ENCODE peak calls at places on chromosomes 3 and 15, in seven cellular contexts. G is IMR-90, T is gastrocnemius medialis, U is heart left ventricle, W is K562, L is body of pancreas, O is HCT116. S is an unnamed sample.

GRCh38 chr15:40937762-40938529 is 8.8 kb downstream of the DLL4 start:
- ATAC-seq in G (no peak), T (peak), U (no peak), W (no peak), L (no peak), O (peak), S (no peak)

GRCh38 chr3:124133366-124133940 is 141.5 kb upstream of the ROPN1 start:
- ATAC-seq in G (no peak), T (no peak), U (peak), W (no peak), L (no peak), O (no peak), S (no peak)

GRCh38 chr3:38253704-38254103 is 11.9 kb upstream of the SLC22A13 start:
- ATAC-seq in G (no peak), T (no peak), U (no peak), W (no peak), L (no peak), O (no peak), S (no peak)

GRCh38 chr3:101077361-101078011 is 84.3 kb upstream of the ABI3BP start:
- ATAC-seq in G (no peak), T (no peak), U (no peak), W (no peak), L (no peak), O (no peak), S (no peak)

GRCh38 chr3:133987933-133988484 is 41.7 kb downstream of the SLCO2A1 start:
- ATAC-seq in G (no peak), T (no peak), U (no peak), W (no peak), L (no peak), O (no peak), S (no peak)

GRCh38 chr3:87267953-87268645 is 8.3 kb downstream of the POU1F1 start:
- ATAC-seq in G (no peak), T (no peak), U (no peak), W (no peak), L (peak), O (no peak), S (no peak)

GRCh38 chr3:179954226-179954870 is 82.4 kb downstream of the PEX5L start:
- ATAC-seq in G (no peak), T (no peak), U (no peak), W (no peak), L (no peak), O (no peak), S (no peak)

GRCh38 chr15:93973287-93973686 is 258.1 kb upstream of the MCTP2 start:
- ATAC-seq in G (no peak), T (peak), U (peak), W (no peak), L (no peak), O (no peak), S (peak)

GRCh38 chr3:177948716-177949422 is 587.4 kb upstream of the KCNMB2 start:
- ATAC-seq in G (no peak), T (no peak), U (no peak), W (no peak), L (no peak), O (no peak), S (no peak)

GRCh38 chr3:146177986-146178385 is 17.0 kb upstream of the PLOD2 start:
- ATAC-seq in G (no peak), T (no peak), U (no peak), W (no peak), L (no peak), O (no peak), S (no peak)

GRCh38 chr3:169421182-169421581 is 242.3 kb downstream of the MECOM start:
- ATAC-seq in G (no peak), T (no peak), U (no peak), W (no peak), L (no peak), O (no peak), S (no peak)

GRCh38 chr3:153089620-153090019 is 72.4 kb upstream of the RAP2B start:
- ATAC-seq in G (no peak), T (no peak), U (no peak), W (no peak), L (no peak), O (no peak), S (no peak)

GRCh38 chr3:39219702-39220101 is 27.3 kb upstream of the XIRP1 start:
- ATAC-seq in G (no peak), T (no peak), U (no peak), W (no peak), L (no peak), O (no peak), S (no peak)

GRCh38 chr3:45088543-45088942 is 57.6 kb downstream of the CDCP1 start:
- ATAC-seq in G (no peak), T (no peak), U (no peak), W (no peak), L (peak), O (no peak), S (no peak)

GRCh38 chr3:152629363-152630122 is 205.4 kb upstream of the P2RY1 start:
- ATAC-seq in G (no peak), T (no peak), U (no peak), W (no peak), L (no peak), O (no peak), S (no peak)

GRCh38 chr3:15667484-15667883 is 65.9 kb downstream of the BTD start:
- ATAC-seq in G (no peak), T (no peak), U (no peak), W (no peak), L (no peak), O (no peak), S (no peak)

GRCh38 chr15:89666858-89667705 is 11.8 kb upstream of the KIF7 start:
- ATAC-seq in G (no peak), T (no peak), U (no peak), W (no peak), L (no peak), O (no peak), S (no peak)

GRCh38 chr15:83372434-83372873 is 74.7 kb upstream of the SH3GL3 start:
- ATAC-seq in G (no peak), T (no peak), U (peak), W (no peak), L (no peak), O (no peak), S (no peak)

GRCh38 chr15:49046113-49046883 is at the start of gene SECISBP2L:
- ATAC-seq in G (peak), T (peak), U (peak), W (peak), L (peak), O (peak), S (peak)
- TF ChIP-seq POLR2A in G (peak), T (peak), U (no peak), W (peak), L (peak), O (peak), S (peak)

GRCh38 chr15:64523240-64523639 is 62.9 kb downstream of the ZNF609 start:
- ATAC-seq in G (no peak), T (no peak), U (no peak), W (no peak), L (no peak), O (no peak), S (no peak)
- H3K27ac ChIP-seq in G (no peak), T (no peak), U (no peak), W (no peak), L (no peak), O (no peak), S (no peak)

GRCh38 chr15:51283026-51283425 is 55.4 kb downstream of the CYP19A1 start:
- ATAC-seq in G (no peak), T (no peak), U (no peak), W (no peak), L (no peak), O (no peak), S (no peak)
- TF ChIP-seq CTCF in G (no peak), T (no peak), U (no peak), W (no peak), L (no peak), O (no peak), S (no peak)

DNA sequence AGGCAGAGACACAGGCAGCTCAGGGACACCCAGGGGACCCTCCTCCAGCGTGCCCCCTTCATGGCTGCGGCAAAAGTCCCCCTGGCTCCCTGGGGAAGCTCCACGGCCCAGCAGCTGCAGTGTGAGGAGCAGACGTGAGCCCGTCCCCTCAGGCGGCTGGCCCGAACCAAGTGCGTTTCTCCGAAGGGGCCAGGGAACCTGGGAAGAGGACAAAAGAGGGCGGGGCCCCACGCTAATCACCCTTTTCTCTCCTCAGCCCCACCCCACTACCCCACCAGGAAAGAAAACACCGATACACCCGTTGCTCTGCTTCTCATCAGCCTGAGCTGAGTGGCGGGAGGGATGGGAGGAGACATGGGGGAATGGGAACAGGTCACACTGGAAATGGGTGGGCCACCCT is at the start of gene MUC4:
- ATAC-seq in G (no peak), T (no peak), U (no peak), W (peak), L (no peak), O (no peak), S (no peak)
- TF ChIP-seq POLR2A in G (no peak), T (no peak), U (no peak), W (no peak), L (no peak), O (no peak), S (no peak)

GRCh38 chr3:158109295-158109803 is 540 bp upstream of the RSRC1 start:
- ATAC-seq in G (no peak), T (peak), U (no peak), W (no peak), L (no peak), O (no peak), S (no peak)

GRCh38 chr3:158108596-158108995 is 1.3 kb upstream of the RSRC1 start:
- ATAC-seq in G (no peak), T (no peak), U (no peak), W (no peak), L (no peak), O (no peak), S (no peak)

GRCh38 chr3:158106773-158107461 is 697 bp upstream of the SHOX2 start:
- ATAC-seq in G (no peak), T (no peak), U (no peak), W (no peak), L (no peak), O (no peak), S (no peak)

GRCh38 chr3:158105710-158106438 is at the start of gene SHOX2:
- ATAC-seq in G (peak), T (no peak), U (no peak), W (peak), L (no peak), O (peak), S (peak)

DNA sequence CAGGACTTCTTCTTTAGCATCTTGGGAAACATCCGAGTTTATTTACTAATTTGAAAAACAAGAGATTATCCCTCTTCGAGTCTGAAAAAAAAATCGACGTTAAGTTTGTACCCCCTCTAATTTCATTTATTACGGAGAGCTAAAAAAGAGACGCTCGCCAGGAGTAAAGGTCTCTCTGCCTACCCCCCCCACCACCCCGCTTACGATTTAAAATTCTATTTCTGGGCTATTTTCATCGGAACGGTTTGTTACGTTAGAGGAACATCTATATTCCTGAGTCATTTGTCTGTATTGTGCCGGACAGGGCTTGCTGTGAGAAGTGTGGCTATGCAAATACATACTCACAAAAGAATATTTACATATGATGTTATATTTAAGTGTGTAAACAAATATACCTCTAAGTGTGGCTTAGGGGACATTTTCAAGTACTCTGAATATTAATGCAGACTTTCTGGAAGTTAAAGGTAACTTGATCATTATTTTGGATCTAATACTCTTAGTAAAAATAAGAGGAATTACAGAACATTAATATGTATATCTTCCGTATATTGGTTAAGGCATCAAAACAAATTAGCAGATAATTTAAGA is 1.4 kb upstream of the SHOX2 start:
- ATAC-seq in G (no peak), T (no peak), U (no peak), W (no peak), L (no peak), O (no peak), S (no peak)
- H3K27ac ChIP-seq in G (no peak), T (no peak), U (no peak), W (no peak), L (no peak), O (no peak), S (no peak)

GRCh38 chr15:26261413-26261812 is 398.3 kb upstream of the ATP10A start:
- ATAC-seq in G (no peak), T (no peak), U (peak), W (no peak), L (no peak), O (no peak), S (peak)

GRCh38 chr15:26261966-26262365 is 398.8 kb upstream of the ATP10A start:
- ATAC-seq in G (no peak), T (no peak), U (peak), W (no peak), L (no peak), O (no peak), S (no peak)

DNA sequence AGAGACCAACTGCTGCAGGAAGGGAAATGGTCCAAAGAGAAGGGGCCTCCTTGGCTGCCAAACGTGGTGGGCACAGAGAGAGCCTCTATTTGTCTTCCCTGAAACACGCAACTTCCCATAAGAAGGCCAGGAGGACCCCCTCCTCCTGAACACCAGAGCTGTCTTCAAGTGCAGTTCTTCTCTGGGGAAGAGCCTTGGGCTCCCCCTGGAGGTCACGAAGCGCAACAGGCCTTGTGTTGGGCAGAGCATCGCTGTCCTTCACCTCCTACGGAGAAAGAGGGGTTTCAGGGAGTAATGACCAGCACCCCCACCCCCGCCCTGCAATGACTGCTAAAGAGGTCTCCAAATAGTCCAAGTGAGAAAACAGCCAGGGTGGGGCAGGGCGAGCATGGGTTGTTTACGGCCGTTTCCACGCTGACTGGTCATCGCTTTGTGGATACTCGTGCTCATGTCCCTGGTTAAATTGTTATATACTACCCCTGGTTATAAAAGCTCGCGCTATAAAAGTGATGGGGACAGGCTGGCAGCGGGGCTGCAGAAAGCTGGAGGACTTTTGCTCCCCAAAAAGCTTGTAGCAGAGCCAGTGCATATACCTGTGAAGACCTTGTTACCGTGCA is 397.5 kb upstream of the ATP10A start:
- ATAC-seq in G (peak), T (no peak), U (no peak), W (peak), L (no peak), O (no peak), S (peak)
- TF ChIP-seq CTCF in G (peak), T (peak), U (peak), W (peak), L (peak), O (peak), S (peak)

DNA sequence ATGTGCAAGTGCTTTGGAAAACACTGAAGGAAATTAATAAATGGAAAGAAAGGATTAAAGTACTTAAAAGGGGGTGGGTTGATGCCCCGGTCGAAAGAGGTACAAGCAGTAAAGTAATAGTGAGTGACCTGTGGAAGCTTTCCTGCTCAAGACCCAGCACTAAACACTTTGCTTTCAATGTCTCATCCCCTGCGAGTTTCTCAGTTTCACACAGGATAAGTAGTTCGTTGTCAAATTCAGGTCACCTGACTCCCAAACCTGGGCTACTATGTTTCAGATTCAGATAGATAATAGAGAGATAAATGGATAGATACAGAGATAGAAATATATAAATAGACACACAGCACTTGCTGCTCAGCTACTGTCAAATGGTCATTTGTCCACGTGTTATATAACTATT is 19.6 kb downstream of the STAC start:
- ATAC-seq in G (no peak), T (no peak), U (no peak), W (no peak), L (no peak), O (no peak), S (no peak)
- TF ChIP-seq POLR2A in G (no peak), T (no peak), U (no peak), W (no peak), L (no peak), O (no peak), S (no peak)

S was measured in gastroesophageal sphincter.